ENCODE peak calls at places on chromosomes 3 and 15, in ten cellular contexts. C, B, U, I, P, N, F, Q, W and S are unnamed samples.

GRCh38 chr3:170296703-170297102 is 60.8 kb upstream of the SKIL start:
- DNase-seq in Q (no peak), C (no peak), I (no peak), N (no peak), W (no peak), U (no peak), P (no peak), B (no peak), F (no peak), S (no peak)

GRCh38 chr15:75776075-75776443 is 63.4 kb upstream of the CSPG4 start:
- DNase-seq in Q (no peak), U (no peak), P (peak; percentile 33), W (no peak), B (peak; percentile 5), N (no peak), C (peak; percentile 31), F (peak; percentile 45), I (no peak), S (peak; percentile 55)

GRCh38 chr15:93213281-93213680 is 124.3 kb upstream of the RGMA start:
- DNase-seq in P (no peak), U (no peak), C (no peak), N (no peak), Q (no peak), I (no peak), W (no peak), B (no peak), F (no peak), S (no peak)

GRCh38 chr3:125300416-125300815 is 74.7 kb downstream of the ZNF148 start:
- DNase-seq in B (no peak), P (no peak), Q (no peak), W (no peak), N (no peak), C (peak; percentile 66), F (peak; percentile 14), I (no peak), U (no peak), S (peak; percentile 70)

GRCh38 chr3:46114324-46114988 is 87.2 kb upstream of the XCR1 start:
- DNase-seq in F (peak; percentile 79), Q (no peak), I (no peak), P (no peak), U (no peak), C (peak; percentile 48), B (peak; percentile 40), W (no peak), N (no peak), S (peak; percentile 73)

GRCh38 chr3:187261541-187261969 is 30.0 kb downstream of the MASP1 start:
- DNase-seq in Q (no peak), I (no peak), C (peak; percentile 71), W (no peak), N (no peak), U (no peak), B (no peak), F (no peak), P (no peak), S (peak; percentile 73)

GRCh38 chr15:45660231-45660979 is 25.6 kb downstream of the SQOR start:
- DNase-seq in Q (peak; percentile 68), U (no peak), I (no peak), C (peak; percentile 31), P (no peak), F (peak; percentile 24), W (no peak), B (no peak), N (no peak), S (no peak)

GRCh38 chr3:142962520-142963265 is 781 bp downstream of the PAQR9 start:
- DNase-seq in P (no peak), B (no peak), I (no peak), N (no peak), Q (no peak), F (no peak), W (no peak), C (no peak), U (no peak), S (no peak)

GRCh38 chr15:29050870-29051269 is 165.1 kb downstream of the APBA2 start:
- DNase-seq in W (no peak), I (no peak), N (peak; percentile 29), U (no peak), P (no peak), B (no peak), C (peak; percentile 20), Q (no peak), F (peak; percentile 62), S (peak; percentile 44)

GRCh38 chr15:31227954-31228542 is 98.6 kb upstream of the KLF13 start:
- DNase-seq in N (no peak), B (no peak), W (no peak), I (no peak), U (no peak), Q (no peak), P (no peak), C (no peak), F (no peak), S (no peak)

GRCh38 chr3:72848703-72849081 is 447 bp upstream of the SHQ1 start:
- DNase-seq in F (no peak), W (no peak), Q (no peak), I (no peak), B (peak; percentile 16), N (peak; percentile 55), U (no peak), P (no peak), C (no peak), S (peak; percentile 23)

GRCh38 chr3:141544697-141545096 is 57.9 kb downstream of the RASA2 start:
- DNase-seq in I (no peak), C (no peak), U (no peak), N (peak; percentile 44), B (no peak), Q (no peak), P (no peak), F (no peak), W (no peak), S (no peak)

GRCh38 chr15:80923668-80924067 is 66.0 kb downstream of the MESD start:
- DNase-seq in F (no peak), C (no peak), W (no peak), N (no peak), I (no peak), P (no peak), B (no peak), Q (no peak), U (no peak), S (no peak)

GRCh38 chr15:96893159-96893906 is 562.8 kb downstream of the NR2F2 start:
- DNase-seq in P (peak; percentile 49), C (peak; percentile 78), Q (no peak), I (peak; percentile 17), U (no peak), B (peak; percentile 53), W (no peak), F (peak; percentile 7), N (no peak), S (no peak)

GRCh38 chr3:137084579-137084978 is 126.8 kb downstream of the IL20RB start:
- DNase-seq in P (no peak), N (no peak), Q (no peak), F (no peak), I (no peak), C (no peak), B (no peak), U (no peak), W (no peak), S (no peak)